ENCODE peak calls at places on chromosomes 1 and 21, in seven cellular contexts. O is psoas muscle, C is esophagus squamous epithelium, V is stomach, Q is left lung, M is cardiac muscle cell, S is heart left ventricle. I is an unnamed sample.
A peak's percentile ranks its signal among the peaks of the same experiment; 100 is the strongest.

GRCh38 chr1:82927753-82928152 is 1071.2 kb downstream of the TTLL7 start:
- DNase-seq in O (no peak), C (no peak), V (no peak), Q (no peak), M (no peak), S (peak; percentile 21), I (no peak)

GRCh38 chr1:115507916-115508315 is 133.9 kb upstream of the VANGL1 start:
- DNase-seq in O (no peak), C (no peak), V (no peak), Q (no peak), M (peak; percentile 56), S (no peak), I (no peak)

GRCh38 chr1:108009603-108010195 is 44.7 kb upstream of the VAV3 start:
- DNase-seq in O (no peak), C (no peak), V (no peak), Q (no peak), M (peak; percentile 35), S (no peak), I (no peak)

GRCh38 chr1:46345281-46345680 is 4.7 kb downstream of the NSUN4 start:
- DNase-seq in O (no peak), C (no peak), V (no peak), Q (no peak), M (no peak), S (no peak), I (no peak)

GRCh38 chr1:98516306-98516705 is 145.2 kb upstream of the SNX7 start:
- DNase-seq in O (no peak), C (no peak), V (no peak), Q (no peak), M (no peak), S (no peak), I (no peak)

GRCh38 chr1:205430631-205431305 is 8.9 kb upstream of the LEMD1 start:
- DNase-seq in O (peak; percentile 76), C (no peak), V (peak; percentile 71), Q (no peak), M (peak; percentile 64), S (peak; percentile 63), I (peak; percentile 61)

GRCh38 chr1:156752843-156753486 is 1.5 kb upstream of the HDGF start:
- DNase-seq in O (no peak), C (no peak), V (no peak), Q (no peak), M (no peak), S (no peak), I (no peak)

GRCh38 chr1:234933475-234933874 is 195.2 kb downstream of the TOMM20 start:
- DNase-seq in O (peak; percentile 88), C (no peak), V (peak; percentile 61), Q (peak; percentile 81), M (peak; percentile 70), S (peak; percentile 72), I (peak; percentile 53)

GRCh38 chr1:64942648-64943047 is 23.7 kb downstream of the JAK1 start:
- DNase-seq in O (no peak), C (no peak), V (no peak), Q (no peak), M (no peak), S (no peak), I (no peak)

GRCh38 chr1:185292237-185292636 is 24.8 kb downstream of the IVNS1ABP start:
- DNase-seq in O (no peak), C (no peak), V (no peak), Q (peak; percentile 68), M (no peak), S (peak; percentile 39), I (peak; percentile 19)

GRCh38 chr1:10511494-10511885 is 36.7 kb downstream of the PEX14 start:
- DNase-seq in O (no peak), C (no peak), V (no peak), Q (no peak), M (no peak), S (no peak), I (no peak)

GRCh38 chr1:107964397-107965111 is 426 bp downstream of the VAV3 start:
- DNase-seq in O (peak; percentile 47), C (no peak), V (peak; percentile 37), Q (no peak), M (peak; percentile 25), S (peak; percentile 31), I (no peak)

GRCh38 chr1:46301406-46302090 is 1.9 kb downstream of the LRRC41 start:
- DNase-seq in O (peak; percentile 74), C (no peak), V (peak; percentile 44), Q (no peak), M (peak; percentile 56), S (peak; percentile 59), I (no peak)

GRCh38 chr21:42851812-42852665 is 27.3 kb downstream of the WDR4 start:
- DNase-seq in O (no peak), C (no peak), V (no peak), Q (peak; percentile 56), M (no peak), S (no peak), I (no peak)

GRCh38 chr1:32138965-32139364 is 31.1 kb downstream of the KPNA6 start:
- DNase-seq in O (no peak), C (no peak), V (no peak), Q (no peak), M (peak; percentile 36), S (no peak), I (no peak)

GRCh38 chr1:209552406-209553264 is 30.9 kb upstream of the CAMK1G start:
- DNase-seq in O (no peak), C (no peak), V (no peak), Q (no peak), M (no peak), S (no peak), I (no peak)

GRCh38 chr1:209550519-209550918 is 33.0 kb upstream of the CAMK1G start:
- DNase-seq in O (no peak), C (no peak), V (no peak), Q (no peak), M (no peak), S (no peak), I (no peak)

GRCh38 chr1:209547626-209548025 is 35.9 kb upstream of the CAMK1G start:
- DNase-seq in O (no peak), C (no peak), V (no peak), Q (no peak), M (no peak), S (no peak), I (no peak)

GRCh38 chr1:209546390-209547080 is 37.0 kb upstream of the CAMK1G start:
- DNase-seq in O (no peak), C (no peak), V (no peak), Q (no peak), M (no peak), S (no peak), I (no peak)

GRCh38 chr1:209549384-209550001 is 34.0 kb upstream of the CAMK1G start:
- DNase-seq in O (no peak), C (no peak), V (no peak), Q (no peak), M (no peak), S (no peak), I (no peak)
- TF ChIP-seq CTCF in O (no peak), C (no peak), V (no peak), Q (no peak), M (peak; percentile 13), S (no peak), I (no peak)

DNA sequence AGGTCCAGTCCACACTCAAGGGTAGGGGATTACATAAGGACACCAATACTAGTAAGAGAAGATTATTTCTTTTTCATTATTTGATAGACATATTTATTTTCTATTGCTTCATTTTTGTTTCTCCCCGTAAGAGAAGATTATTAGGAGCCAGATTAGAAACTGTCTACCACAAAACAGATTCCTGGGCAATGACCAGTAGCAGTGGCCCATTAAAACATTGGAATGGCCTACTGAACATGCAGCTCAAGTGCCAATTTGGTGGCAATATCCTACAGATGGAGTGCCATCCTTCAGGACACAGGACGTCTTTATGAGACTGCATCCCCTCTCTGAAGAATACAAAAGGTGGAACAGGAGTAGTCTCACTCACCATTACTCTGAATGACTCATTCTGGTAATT is 34.0 kb upstream of the ARHGAP29 start:
- DNase-seq in O (no peak), C (no peak), V (no peak), Q (no peak), M (no peak), S (no peak), I (no peak)
- H3K36me3 ChIP-seq in O (no peaks in the 10 kb centered on the region), C (no peaks in the 10 kb centered on the region), V (no peaks in the 10 kb centered on the region), Q (no peaks in the 10 kb centered on the region), M (no peaks in the 10 kb centered on the region), S (no peaks in the 10 kb centered on the region), I (no peaks in the 10 kb centered on the region)

DNA sequence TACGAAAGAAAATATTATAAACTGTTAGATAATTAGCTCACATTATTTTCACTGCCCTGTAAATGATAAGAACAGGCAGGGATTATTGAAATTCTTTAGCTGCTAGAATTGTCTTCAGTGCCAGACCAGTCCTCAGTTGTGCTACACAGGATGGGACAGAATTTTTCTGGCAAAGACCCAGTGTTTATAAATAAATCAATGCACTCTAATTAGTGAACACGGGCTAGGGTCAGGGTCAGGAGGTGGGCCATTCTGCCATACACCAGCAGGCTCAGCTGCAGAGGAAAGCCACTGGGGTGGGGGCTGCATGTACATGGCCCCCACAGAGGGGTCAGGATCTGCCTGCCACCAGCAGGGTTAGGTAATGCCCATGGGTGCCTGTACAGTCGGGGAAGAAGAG is 6.4 kb downstream of the BCAR3 start:
- DNase-seq in O (no peak), C (no peak), V (no peak), Q (no peak), M (no peak), S (no peak), I (no peak)
- H3K4me1 ChIP-seq in O (peaks cover 43% of the 10 kb centered on the region), C (peaks cover 24% of the 10 kb centered on the region), V (peaks cover 43% of the 10 kb centered on the region), Q (peaks cover 40% of the 10 kb centered on the region), M (peaks cover 19% of the 10 kb centered on the region), S (peaks cover 17% of the 10 kb centered on the region), I (peaks cover 97% of the 10 kb centered on the region)

DNA sequence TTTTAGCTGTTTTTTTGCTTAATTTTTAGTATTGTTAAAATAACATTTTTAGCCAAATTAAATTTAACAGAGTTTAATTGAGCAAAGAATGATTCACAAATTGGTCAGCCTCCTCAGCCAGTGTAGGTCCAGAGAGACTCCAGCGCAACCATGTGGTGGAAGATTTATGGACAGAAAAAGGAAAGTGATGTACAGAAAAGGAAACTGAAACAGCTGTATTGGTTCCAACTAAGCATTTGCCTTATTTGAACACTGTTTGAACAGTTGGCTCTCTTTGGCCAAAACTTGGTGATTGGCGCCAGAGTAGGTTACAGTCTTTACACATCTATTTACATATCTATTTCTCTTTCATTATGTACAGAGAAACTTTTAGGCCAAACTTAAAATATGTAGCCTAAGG is 19.4 kb downstream of the RPS6KC1 start:
- DNase-seq in O (no peak), C (no peak), V (peak; percentile 46), Q (no peak), M (peak; percentile 85), S (no peak), I (no peak)
- TF ChIP-seq CTCF in O (no peak), C (no peak), V (no peak), Q (no peak), M (peak; percentile 44), S (no peak), I (no peak)

GRCh38 chr1:226964068-226964425 is 24.0 kb downstream of the COQ8A start:
- DNase-seq in O (peak; percentile 50), C (no peak), V (no peak), Q (no peak), M (no peak), S (no peak), I (no peak)

GRCh38 chr1:226967665-226968064 is 27.6 kb downstream of the COQ8A start:
- DNase-seq in O (peak; percentile 88), C (no peak), V (no peak), Q (no peak), M (peak; percentile 30), S (no peak), I (no peak)

GRCh38 chr1:226964611-226965486 is 24.8 kb downstream of the COQ8A start:
- DNase-seq in O (peak; percentile 45), C (no peak), V (no peak), Q (no peak), M (no peak), S (no peak), I (no peak)

GRCh38 chr1:226965581-226966440 is 25.7 kb downstream of the COQ8A start:
- DNase-seq in O (peak; percentile 76), C (no peak), V (no peak), Q (peak; percentile 76), M (no peak), S (no peak), I (no peak)

GRCh38 chr1:226966683-226967082 is 26.6 kb downstream of the COQ8A start:
- DNase-seq in O (no peak), C (no peak), V (no peak), Q (no peak), M (no peak), S (no peak), I (no peak)
- H3K36me3 ChIP-seq in O (peaks cover 65% of the 10 kb centered on the region), C (peaks cover 16% of the 10 kb centered on the region), V (peaks cover 92% of the 10 kb centered on the region), Q (no peaks in the 10 kb centered on the region), M (no peaks in the 10 kb centered on the region), S (peaks cover 52% of the 10 kb centered on the region), I (peaks cover 64% of the 10 kb centered on the region)

I was measured in left ventricle myocardium inferior.